ENCODE peak calls at places on chromosomes 16 and 17, in eight cellular contexts. E is neuronal stem cell, N is mesenchymal stem cell, U is BE2C, K is thoracic aorta, J is NT2/D1, L is psoas muscle, C is PC-3. D is an unnamed sample. For H3K36me3, the result is how much of the 10 kb centered on the place peaks cover.

GRCh38 chr17:60613325-60613724 is 13.3 kb downstream of the PPM1D start:
- DNase-seq in E (no peak), N (no peak), U (no peak), K (no peak), J (no peak), L (no peak), C (no peak), D (no peak)

GRCh38 chr17:4420692-4421131 is 13.0 kb upstream of the SPNS3 start:
- DNase-seq in E (peak), N (peak), U (peak), K (peak), J (no peak), L (no peak), C (peak), D (peak)

GRCh38 chr17:72305964-72306551 is 185.2 kb downstream of the SOX9 start:
- DNase-seq in E (no peak), N (peak), U (no peak), K (no peak), J (no peak), L (peak), C (no peak), D (no peak)

GRCh38 chr17:39754958-39755549 is 17.3 kb downstream of the GRB7 start:
- DNase-seq in E (no peak), N (no peak), U (no peak), K (no peak), J (no peak), L (peak), C (no peak), D (no peak)

GRCh38 chr17:43830510-43831145 is 2.3 kb downstream of the MPP3 start:
- DNase-seq in E (no peak), N (no peak), U (no peak), K (no peak), J (no peak), L (no peak), C (no peak), D (no peak)

GRCh38 chr16:64061621-64062020 is 1060.2 kb downstream of the CDH11 start:
- DNase-seq in E (no peak), N (no peak), U (no peak), K (no peak), J (no peak), L (no peak), C (no peak), D (no peak)

GRCh38 chr17:6578491-6578890 is 22.1 kb upstream of the PITPNM3 start:
- DNase-seq in E (no peak), N (no peak), U (no peak), K (no peak), J (no peak), L (no peak), C (no peak), D (no peak)

GRCh38 chr16:20849587-20850390 is 43.5 kb downstream of the REXO5 start:
- DNase-seq in E (peak), N (peak), U (peak), K (peak), J (peak), L (peak), C (peak), D (peak)

GRCh38 chr17:78735832-78736525 is 46.1 kb downstream of the CYTH1 start:
- DNase-seq in E (no peak), N (peak), U (no peak), K (no peak), J (no peak), L (no peak), C (peak), D (no peak)

GRCh38 chr17:78176548-78177025 is 8.2 kb downstream of the SYNGR2 start:
- DNase-seq in E (no peak), N (peak), U (peak), K (no peak), J (peak), L (peak), C (peak), D (no peak)

GRCh38 chr16:71367243-71367976 is 8.9 kb downstream of the CALB2 start:
- DNase-seq in E (peak), N (peak), U (peak), K (no peak), J (peak), L (peak), C (peak), D (peak)

GRCh38 chr16:79845006-79845733 is 244.6 kb upstream of the MAF start:
- DNase-seq in E (no peak), N (no peak), U (no peak), K (no peak), J (no peak), L (no peak), C (no peak), D (no peak)

GRCh38 chr17:7293821-7294613 is 422 bp downstream of the YBX2 start:
- DNase-seq in E (no peak), N (no peak), U (no peak), K (no peak), J (no peak), L (no peak), C (no peak), D (no peak)

GRCh38 chr17:9330903-9331272 is 244.7 kb downstream of the STX8 start:
- DNase-seq in E (no peak), N (no peak), U (no peak), K (no peak), J (no peak), L (no peak), C (no peak), D (no peak)

GRCh38 chr17:79018045-79018695 is 5.8 kb upstream of the C1QTNF1 start:
- DNase-seq in E (no peak), N (no peak), U (no peak), K (no peak), J (no peak), L (no peak), C (no peak), D (no peak)

GRCh38 chr17:67108411-67108810 is 64.1 kb downstream of the CACNG1 start:
- DNase-seq in E (no peak), N (no peak), U (no peak), K (no peak), J (no peak), L (no peak), C (no peak), D (no peak)
- H3K36me3 ChIP-seq in E (under half), N (half or more), U (half or more), K (under half), J (half or more), L (under half), C (under half), D (under half)

DNA sequence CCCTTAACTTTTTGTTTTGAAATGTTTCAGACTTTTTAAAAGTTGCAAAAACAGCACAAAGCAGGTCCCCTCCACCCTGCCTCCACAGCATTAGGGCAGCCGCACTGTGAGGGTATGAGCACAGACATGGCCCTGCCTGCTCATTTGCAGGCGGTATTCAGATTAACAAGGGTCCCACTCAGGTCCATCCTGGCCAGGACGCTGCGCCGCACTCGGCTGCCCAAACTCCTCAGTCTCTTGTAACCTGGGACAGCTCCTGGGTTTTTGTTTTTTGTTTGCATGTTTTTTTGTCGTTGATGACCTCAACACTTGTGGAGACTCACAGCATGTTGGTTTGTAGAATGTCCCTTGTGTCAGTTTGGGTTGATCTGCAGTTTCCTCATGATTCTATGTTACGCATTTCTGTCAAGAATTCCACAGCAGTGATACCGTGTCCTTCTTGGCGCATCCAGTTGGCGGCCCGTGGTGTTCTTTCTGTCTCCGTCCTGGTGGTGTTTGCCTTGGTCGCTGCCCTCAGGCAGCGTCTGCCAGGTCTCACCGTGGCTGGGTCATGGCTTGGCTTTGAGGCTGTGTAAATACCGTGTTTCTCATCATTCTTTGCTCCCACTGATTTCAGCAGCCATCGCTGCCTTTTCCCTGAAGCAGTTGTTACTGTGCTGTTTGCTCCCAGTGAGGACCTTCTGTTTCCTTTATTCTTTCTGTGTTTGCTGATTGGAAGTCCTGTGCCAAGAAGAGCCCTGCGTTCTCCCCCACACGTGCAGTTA is 18.5 kb downstream of the CRAMP1 start:
- DNase-seq in E (no peak), N (no peak), U (no peak), K (no peak), J (no peak), L (no peak), C (no peak), D (no peak)
- H3K36me3 ChIP-seq in E (half or more), N (half or more), U (under half), K (under half), J (half or more), L (under half), C (under half), D (under half)

GRCh38 chr17:17130077-17130844 is 75.9 kb downstream of the PLD6 start:
- DNase-seq in E (no peak), N (no peak), U (no peak), K (no peak), J (no peak), L (peak), C (no peak), D (no peak)

GRCh38 chr17:17134051-17134951 is 71.8 kb downstream of the PLD6 start:
- DNase-seq in E (no peak), N (no peak), U (no peak), K (no peak), J (no peak), L (peak), C (no peak), D (no peak)

GRCh38 chr17:17134952-17135340 is 71.2 kb downstream of the PLD6 start:
- DNase-seq in E (no peak), N (no peak), U (no peak), K (no peak), J (no peak), L (peak), C (no peak), D (no peak)

GRCh38 chr17:17131876-17132275 is 74.3 kb downstream of the PLD6 start:
- DNase-seq in E (no peak), N (no peak), U (no peak), K (no peak), J (no peak), L (peak), C (no peak), D (no peak)

DNA sequence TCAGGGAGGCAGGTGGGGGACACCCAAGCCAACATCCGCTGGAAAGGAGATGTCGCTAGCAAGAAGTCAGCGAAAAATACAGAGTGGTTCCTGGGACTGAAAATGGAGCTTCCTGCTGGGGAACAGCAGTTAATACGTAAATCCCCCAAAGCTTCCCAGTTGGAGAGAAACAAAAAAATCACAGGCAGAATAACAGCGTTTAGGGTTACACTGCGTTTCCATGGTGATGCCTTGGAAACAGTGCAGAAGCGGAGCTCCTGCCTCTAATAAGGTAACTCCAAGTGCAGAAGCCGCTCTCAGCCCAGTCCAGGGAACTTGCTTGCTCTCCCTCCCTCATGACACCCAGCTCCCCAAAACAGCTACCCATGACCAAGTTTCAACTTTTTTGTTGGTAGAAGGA is 73.4 kb downstream of the PLD6 start:
- DNase-seq in E (peak), N (no peak), U (no peak), K (no peak), J (no peak), L (peak), C (no peak), D (no peak)
- H3K36me3 ChIP-seq in E (under half), N (half or more), U (under half), K (half or more), J (half or more), L (under half), C (half or more), D (under half)

GRCh38 chr17:56897646-56898424 is 16.0 kb downstream of the TRIM25 start:
- DNase-seq in E (no peak), N (no peak), U (no peak), K (no peak), J (no peak), L (no peak), C (no peak), D (no peak)
- H3K36me3 ChIP-seq in E (under half), N (half or more), U (under half), K (half or more), J (under half), L (under half), C (half or more), D (under half)

DNA sequence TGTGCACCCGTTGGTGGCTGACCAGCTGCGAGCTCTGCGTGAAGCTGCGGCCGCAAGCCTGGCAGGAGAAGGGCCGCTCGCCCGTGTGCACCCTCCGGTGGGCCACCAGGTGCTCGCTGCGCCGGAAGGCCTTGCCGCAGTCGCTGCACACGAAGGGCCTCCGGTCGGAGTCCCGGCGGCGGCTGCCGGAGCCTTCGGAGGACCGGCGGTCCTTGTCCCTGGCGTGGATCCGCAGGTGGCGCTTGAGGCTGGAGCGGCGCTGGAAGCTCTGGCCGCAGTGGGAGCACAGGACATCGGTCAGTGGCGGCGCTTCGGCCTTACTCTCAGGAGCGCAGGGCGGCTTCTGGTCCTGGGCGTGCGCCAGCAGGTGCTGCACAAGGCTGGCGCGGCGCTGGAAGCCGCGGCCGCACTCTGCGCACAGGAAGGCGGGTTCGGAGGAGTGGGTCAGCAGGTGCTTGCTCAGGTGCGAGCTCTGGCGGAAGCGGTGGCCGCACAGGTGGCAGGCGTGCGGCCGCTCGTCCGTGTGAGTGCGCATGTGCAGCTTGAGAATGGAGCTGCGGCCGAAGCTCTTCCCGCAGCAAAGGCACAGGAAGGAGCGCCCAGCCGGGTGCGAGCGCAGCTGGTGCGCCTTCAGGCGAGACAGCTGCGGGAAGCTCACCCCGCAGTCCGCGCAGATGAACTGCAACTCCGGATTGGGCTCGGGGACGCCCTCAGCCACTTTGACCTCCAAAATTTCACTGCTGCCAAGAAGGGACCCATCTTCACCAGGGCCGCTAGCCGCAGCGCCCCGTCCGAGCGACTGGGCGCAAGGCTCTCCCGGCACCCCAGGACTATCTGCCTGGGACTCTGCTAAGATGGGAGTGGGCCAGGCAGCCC is 9.1 kb downstream of the ZSCAN10 start:
- DNase-seq in E (no peak), N (no peak), U (no peak), K (no peak), J (no peak), L (peak), C (no peak), D (no peak)
- H3K36me3 ChIP-seq in E (under half), N (under half), U (under half), K (under half), J (under half), L (under half), C (under half), D (under half)

GRCh38 chr16:17138801-17139200 is 332.0 kb downstream of the XYLT1 start:
- DNase-seq in E (peak), N (no peak), U (no peak), K (no peak), J (no peak), L (no peak), C (no peak), D (no peak)
- H3K36me3 ChIP-seq in E (under half), N (half or more), U (under half), K (under half), J (under half), L (under half), C (under half), D (under half)